ENCODE peak calls at places on chromosomes 6 and 20, in ten cellular contexts. B, F, L, S, P, K, J, I, Q and M are unnamed samples.

GRCh38 chr6:115137910-115138309 is 795.1 kb upstream of the HS3ST5 start:
- DNase-seq in P (no peak), I (no peak), Q (no peak), B (no peak), J (no peak), K (no peak), F (no peak), S (no peak), L (no peak), M (no peak)

GRCh38 chr6:154386848-154387717 is 30.5 kb upstream of the IPCEF1 start:
- DNase-seq in J (no peak), Q (peak; percentile 64), S (no peak), K (no peak), L (no peak), B (peak; percentile 86), I (no peak), P (no peak), F (no peak), M (no peak)

GRCh38 chr6:84332139-84333034 is 104.9 kb upstream of the CEP162 start:
- DNase-seq in P (peak; percentile 53), K (no peak), F (no peak), J (no peak), L (no peak), Q (no peak), I (no peak), S (no peak), B (no peak), M (no peak)

GRCh38 chr6:135128268-135128914 is 52.7 kb upstream of the MYB start:
- DNase-seq in B (no peak), K (no peak), L (peak; percentile 73), J (no peak), P (peak; percentile 61), S (no peak), Q (no peak), I (no peak), F (no peak), M (no peak)

GRCh38 chr20:15708984-15709598 is 864.2 kb downstream of the KIF16B start:
- DNase-seq in K (peak; percentile 30), I (no peak), B (no peak), S (no peak), F (no peak), Q (peak; percentile 59), L (peak; percentile 10), J (peak; percentile 58), P (peak; percentile 62), M (peak; percentile 47)

GRCh38 chr6:76790881-76791280 is 672.4 kb downstream of the HTR1B start:
- DNase-seq in F (no peak), S (no peak), I (no peak), B (no peak), J (no peak), L (no peak), P (no peak), Q (no peak), K (no peak), M (no peak)

GRCh38 chr6:43993881-43994523 is 133.2 kb downstream of the MRPL14 start:
- DNase-seq in F (no peak), K (no peak), J (no peak), P (no peak), B (no peak), I (no peak), Q (no peak), S (no peak), L (no peak), M (no peak)

GRCh38 chr6:18415671-18416340 is 28.7 kb downstream of the RNF144B start:
- DNase-seq in Q (no peak), L (no peak), P (no peak), I (no peak), F (no peak), S (no peak), J (no peak), B (no peak), K (no peak), M (no peak)

GRCh38 chr20:10596726-10597125 is 77.1 kb downstream of the JAG1 start:
- DNase-seq in F (no peak), Q (peak; percentile 76), P (no peak), B (peak; percentile 80), S (no peak), L (no peak), I (no peak), J (no peak), K (no peak), M (no peak)

GRCh38 chr6:75934643-75935472 is 137.6 kb downstream of the IMPG1 start:
- DNase-seq in I (no peak), F (peak; percentile 87), P (peak; percentile 81), Q (peak; percentile 53), S (peak; percentile 69), J (peak; percentile 69), L (peak; percentile 13), K (no peak), B (peak; percentile 58), M (peak; percentile 87)

GRCh38 chr20:44742304-44743079 is 3.2 kb upstream of the KCNK15 start:
- DNase-seq in L (no peak), I (no peak), J (no peak), F (no peak), K (no peak), B (no peak), P (no peak), Q (no peak), S (no peak), M (no peak)

GRCh38 chr20:51647674-51648570 is 105.4 kb upstream of the NFATC2 start:
- DNase-seq in S (no peak), P (no peak), K (no peak), I (no peak), B (no peak), F (no peak), Q (no peak), J (no peak), L (no peak), M (no peak)

GRCh38 chr6:5547571-5547970 is 286.3 kb downstream of the FARS2 start:
- DNase-seq in S (no peak), P (no peak), L (no peak), F (no peak), J (no peak), Q (no peak), I (no peak), B (no peak), K (no peak), M (no peak)

GRCh38 chr6:140062042-140063041 is 687.9 kb upstream of the CITED2 start:
- DNase-seq in S (no peak), J (peak; percentile 64), F (no peak), B (peak; percentile 96), I (no peak), P (no peak), L (no peak), Q (peak; percentile 28), K (peak; percentile 46), M (no peak)

GRCh38 chr6:95081231-95081630 is 496.1 kb upstream of the MANEA start:
- DNase-seq in B (no peak), S (no peak), P (no peak), I (no peak), Q (no peak), L (no peak), K (no peak), F (no peak), J (no peak), M (no peak)

GRCh38 chr6:3816251-3816650 is 32.9 kb upstream of the FAM50B start:
- DNase-seq in L (no peak), S (no peak), B (no peak), K (no peak), P (no peak), J (no peak), F (no peak), Q (no peak), I (no peak), M (no peak)

GRCh38 chr20:59184880-59185447 is 21.3 kb downstream of the ZNF831 start:
- DNase-seq in F (no peak), B (no peak), P (no peak), I (no peak), L (no peak), J (no peak), S (no peak), Q (no peak), K (no peak), M (peak; percentile 2)

GRCh38 chr20:46176744-46177378 is 58.7 kb downstream of the CD40 start:
- DNase-seq in J (peak; percentile 37), I (no peak), S (peak; percentile 36), K (no peak), P (no peak), B (no peak), L (no peak), F (peak; percentile 90), Q (no peak), M (no peak)

GRCh38 chr6:15023448-15023847 is 222.4 kb upstream of the JARID2 start:
- DNase-seq in J (peak; percentile 43), K (no peak), P (peak; percentile 83), I (no peak), S (no peak), Q (no peak), F (no peak), B (no peak), L (peak; percentile 60), M (no peak)